ENCODE peak calls at places on chromosomes 3 and 15, in eight cellular contexts. One of them, this sample, is unnamed.

GRCh38 chr15:32833323-32833944 is 115.6 kb downstream of the GREM1 start:
- DNase-seq in GM03348: no peak
- DNase-seq in AG04450: no peak
- DNase-seq in left cardiac atrium: no peak
- DNase-seq in kidney tubule cell: no peak
- DNase-seq in stimulated activated CD8-positive, alpha-beta memory T cell treated with anti-CD3 and anti-CD28 coated beads, Interleukin-7, amount 100 ng/mL, for 24 hours: no peak
- DNase-seq in GM12892: no peak
- DNase-seq in T-helper 2 cell: no peak
- DNase-seq in this sample: no peak

GRCh38 chr3:122943828-122944190 is 83.8 kb downstream of the SEMA5B start:
- DNase-seq in GM03348: no peak
- DNase-seq in stimulated activated CD8-positive, alpha-beta memory T cell treated with anti-CD3 and anti-CD28 coated beads, Interleukin-7, amount 100 ng/mL, for 24 hours: no peak
- DNase-seq in kidney tubule cell: no peak
- DNase-seq in AG04450: no peak
- DNase-seq in left cardiac atrium: no peak
- DNase-seq in T-helper 2 cell: no peak
- DNase-seq in GM12892: no peak
- DNase-seq in this sample: no peak

GRCh38 chr3:125310623-125311076 is 64.5 kb downstream of the ZNF148 start:
- DNase-seq in GM12892: no peak
- DNase-seq in left cardiac atrium: no peak
- DNase-seq in T-helper 2 cell: peak
- DNase-seq in kidney tubule cell: peak
- DNase-seq in stimulated activated CD8-positive, alpha-beta memory T cell treated with anti-CD3 and anti-CD28 coated beads, Interleukin-7, amount 100 ng/mL, for 24 hours: peak
- DNase-seq in GM03348: no peak
- DNase-seq in AG04450: no peak
- DNase-seq in this sample: peak

GRCh38 chr15:89826671-89827655 is 12.3 kb upstream of the ANPEP start:
- DNase-seq in AG04450: no peak
- DNase-seq in T-helper 2 cell: no peak
- DNase-seq in stimulated activated CD8-positive, alpha-beta memory T cell treated with anti-CD3 and anti-CD28 coated beads, Interleukin-7, amount 100 ng/mL, for 24 hours: no peak
- DNase-seq in kidney tubule cell: no peak
- DNase-seq in GM03348: no peak
- DNase-seq in GM12892: no peak
- DNase-seq in left cardiac atrium: no peak
- DNase-seq in this sample: no peak

GRCh38 chr15:70342554-70343548 is 245.1 kb upstream of the TLE3 start:
- DNase-seq in AG04450: no peak
- DNase-seq in kidney tubule cell: no peak
- DNase-seq in GM12892: no peak
- DNase-seq in GM03348: no peak
- DNase-seq in T-helper 2 cell: no peak
- DNase-seq in stimulated activated CD8-positive, alpha-beta memory T cell treated with anti-CD3 and anti-CD28 coated beads, Interleukin-7, amount 100 ng/mL, for 24 hours: no peak
- DNase-seq in left cardiac atrium: no peak
- DNase-seq in this sample: no peak

GRCh38 chr15:31324739-31325431 is 1.8 kb upstream of the KLF13 start:
- DNase-seq in GM03348: no peak
- DNase-seq in stimulated activated CD8-positive, alpha-beta memory T cell treated with anti-CD3 and anti-CD28 coated beads, Interleukin-7, amount 100 ng/mL, for 24 hours: no peak
- DNase-seq in kidney tubule cell: no peak
- DNase-seq in T-helper 2 cell: no peak
- DNase-seq in AG04450: no peak
- DNase-seq in GM12892: no peak
- DNase-seq in left cardiac atrium: no peak
- DNase-seq in this sample: no peak

GRCh38 chr3:125154800-125155269 is 57.7 kb downstream of the SLC12A8 start:
- DNase-seq in T-helper 2 cell: no peak
- DNase-seq in GM12892: no peak
- DNase-seq in AG04450: no peak
- DNase-seq in GM03348: no peak
- DNase-seq in stimulated activated CD8-positive, alpha-beta memory T cell treated with anti-CD3 and anti-CD28 coated beads, Interleukin-7, amount 100 ng/mL, for 24 hours: no peak
- DNase-seq in kidney tubule cell: no peak
- DNase-seq in left cardiac atrium: no peak
- DNase-seq in this sample: no peak

GRCh38 chr3:15665510-15666150 is 64.1 kb downstream of the BTD start:
- DNase-seq in GM12892: no peak
- DNase-seq in kidney tubule cell: peak
- DNase-seq in left cardiac atrium: no peak
- DNase-seq in AG04450: no peak
- DNase-seq in T-helper 2 cell: no peak
- DNase-seq in stimulated activated CD8-positive, alpha-beta memory T cell treated with anti-CD3 and anti-CD28 coated beads, Interleukin-7, amount 100 ng/mL, for 24 hours: no peak
- DNase-seq in GM03348: no peak
- DNase-seq in this sample: no peak

GRCh38 chr3:159988617-159989251 is at the start of gene IL12A:
- DNase-seq in kidney tubule cell: peak
- DNase-seq in GM12892: peak
- DNase-seq in T-helper 2 cell: peak
- DNase-seq in AG04450: no peak
- DNase-seq in GM03348: peak
- DNase-seq in stimulated activated CD8-positive, alpha-beta memory T cell treated with anti-CD3 and anti-CD28 coated beads, Interleukin-7, amount 100 ng/mL, for 24 hours: peak
- DNase-seq in left cardiac atrium: peak
- DNase-seq in this sample: peak

GRCh38 chr3:184727357-184728060 is 15.6 kb upstream of the MAGEF1 start:
- DNase-seq in stimulated activated CD8-positive, alpha-beta memory T cell treated with anti-CD3 and anti-CD28 coated beads, Interleukin-7, amount 100 ng/mL, for 24 hours: no peak
- DNase-seq in AG04450: no peak
- DNase-seq in kidney tubule cell: peak
- DNase-seq in GM12892: no peak
- DNase-seq in T-helper 2 cell: peak
- DNase-seq in left cardiac atrium: peak
- DNase-seq in GM03348: peak
- DNase-seq in this sample: peak

GRCh38 chr3:99943931-99944761 is 126.5 kb downstream of the CMSS1 start:
- DNase-seq in stimulated activated CD8-positive, alpha-beta memory T cell treated with anti-CD3 and anti-CD28 coated beads, Interleukin-7, amount 100 ng/mL, for 24 hours: no peak
- DNase-seq in kidney tubule cell: no peak
- DNase-seq in AG04450: no peak
- DNase-seq in GM03348: no peak
- DNase-seq in GM12892: no peak
- DNase-seq in T-helper 2 cell: no peak
- DNase-seq in left cardiac atrium: no peak
- DNase-seq in this sample: no peak

GRCh38 chr3:43762486-43762885 is 71.7 kb downstream of the ABHD5 start:
- DNase-seq in GM12892: no peak
- DNase-seq in T-helper 2 cell: no peak
- DNase-seq in kidney tubule cell: no peak
- DNase-seq in AG04450: no peak
- DNase-seq in GM03348: no peak
- DNase-seq in left cardiac atrium: no peak
- DNase-seq in stimulated activated CD8-positive, alpha-beta memory T cell treated with anti-CD3 and anti-CD28 coated beads, Interleukin-7, amount 100 ng/mL, for 24 hours: no peak
- DNase-seq in this sample: no peak

GRCh38 chr3:36700537-36701248 is 63.7 kb downstream of the DCLK3 start:
- DNase-seq in GM03348: peak
- DNase-seq in AG04450: peak
- DNase-seq in stimulated activated CD8-positive, alpha-beta memory T cell treated with anti-CD3 and anti-CD28 coated beads, Interleukin-7, amount 100 ng/mL, for 24 hours: no peak
- DNase-seq in left cardiac atrium: peak
- DNase-seq in GM12892: peak
- DNase-seq in kidney tubule cell: peak
- DNase-seq in T-helper 2 cell: no peak
- DNase-seq in this sample: no peak

GRCh38 chr15:33031324-33031736 is 163.2 kb downstream of the FMN1 start:
- DNase-seq in kidney tubule cell: peak
- DNase-seq in AG04450: no peak
- DNase-seq in left cardiac atrium: no peak
- DNase-seq in GM12892: no peak
- DNase-seq in GM03348: peak
- DNase-seq in stimulated activated CD8-positive, alpha-beta memory T cell treated with anti-CD3 and anti-CD28 coated beads, Interleukin-7, amount 100 ng/mL, for 24 hours: no peak
- DNase-seq in T-helper 2 cell: no peak
- DNase-seq in this sample: no peak

GRCh38 chr3:128723477-128723876 is 2.5 kb upstream of the RAB7A start:
- DNase-seq in stimulated activated CD8-positive, alpha-beta memory T cell treated with anti-CD3 and anti-CD28 coated beads, Interleukin-7, amount 100 ng/mL, for 24 hours: no peak
- DNase-seq in T-helper 2 cell: no peak
- DNase-seq in GM03348: no peak
- DNase-seq in GM12892: no peak
- DNase-seq in AG04450: no peak
- DNase-seq in kidney tubule cell: no peak
- DNase-seq in left cardiac atrium: no peak
- DNase-seq in this sample: no peak

GRCh38 chr3:11535207-11535960 is 108.3 kb downstream of the VGLL4 start:
- DNase-seq in left cardiac atrium: peak
- DNase-seq in GM12892: no peak
- DNase-seq in stimulated activated CD8-positive, alpha-beta memory T cell treated with anti-CD3 and anti-CD28 coated beads, Interleukin-7, amount 100 ng/mL, for 24 hours: no peak
- DNase-seq in AG04450: no peak
- DNase-seq in GM03348: no peak
- DNase-seq in T-helper 2 cell: no peak
- DNase-seq in kidney tubule cell: no peak
- DNase-seq in this sample: no peak

GRCh38 chr3:127067116-127067910 is 84.4 kb downstream of the PLXNA1 start:
- DNase-seq in GM03348: no peak
- DNase-seq in T-helper 2 cell: no peak
- DNase-seq in kidney tubule cell: peak
- DNase-seq in AG04450: no peak
- DNase-seq in stimulated activated CD8-positive, alpha-beta memory T cell treated with anti-CD3 and anti-CD28 coated beads, Interleukin-7, amount 100 ng/mL, for 24 hours: no peak
- DNase-seq in GM12892: no peak
- DNase-seq in left cardiac atrium: no peak
- DNase-seq in this sample: no peak

GRCh38 chr3:72744330-72744729 is 103.9 kb downstream of the SHQ1 start:
- DNase-seq in AG04450: no peak
- DNase-seq in stimulated activated CD8-positive, alpha-beta memory T cell treated with anti-CD3 and anti-CD28 coated beads, Interleukin-7, amount 100 ng/mL, for 24 hours: no peak
- DNase-seq in T-helper 2 cell: no peak
- DNase-seq in kidney tubule cell: no peak
- DNase-seq in GM12892: no peak
- DNase-seq in GM03348: no peak
- DNase-seq in left cardiac atrium: no peak
- DNase-seq in this sample: no peak